ENCODE peak calls at places on chromosomes 11 and 22, in four cellular contexts. H is HFF-Myc, O is testis, S is uterus. B is an unnamed sample.
A peak's percentile ranks its signal among the peaks of the same experiment; 100 is the strongest.

GRCh38 chr11:33444835-33445594 is 187.8 kb downstream of the HIPK3 start:
- DNase-seq in S (no peak), H (no peak), O (no peak), B (no peak)

GRCh38 chr11:134466909-134467567 is 55.0 kb upstream of the B3GAT1 start:
- DNase-seq in O (no peak), S (no peak), H (no peak), B (no peak)

GRCh38 chr11:83990160-83990733 is 704.1 kb upstream of the CCDC90B start:
- DNase-seq in H (no peak), O (peak; percentile 28), S (no peak), B (no peak)

GRCh38 chr22:43878831-43879550 is 12.8 kb downstream of the PNPLA5 start:
- DNase-seq in S (no peak), O (no peak), H (no peak), B (no peak)

GRCh38 chr22:46995501-46996360 is 233.3 kb downstream of the TBC1D22A start:
- DNase-seq in H (no peak), O (no peak), S (no peak), B (no peak)

GRCh38 chr11:20596629-20597129 is 2.7 kb upstream of the SLC6A5 start:
- DNase-seq in S (no peak), O (no peak), H (no peak), B (no peak)

GRCh38 chr11:17722000-17722643 is 2.8 kb downstream of the MYOD1 start:
- DNase-seq in O (no peak), H (no peak), S (no peak), B (no peak)

GRCh38 chr11:127843483-127844396 is 743.6 kb downstream of the ETS1 start:
- DNase-seq in H (peak; percentile 47), S (peak; percentile 38), O (peak; percentile 93), B (peak; percentile 71)

GRCh38 chr11:107697291-107697690 is 14.6 kb downstream of the SLN start:
- DNase-seq in S (no peak), O (no peak), H (no peak), B (no peak)

GRCh38 chr11:64032050-64032449 is 3.7 kb upstream of the FLRT1 start:
- DNase-seq in H (no peak), S (no peak), O (no peak), B (no peak)

GRCh38 chr22:44211946-44212930 is 31.5 kb downstream of the PARVG start:
- DNase-seq in S (no peak), O (no peak), H (no peak), B (peak; percentile 74)

GRCh38 chr11:96990934-96991333 is 601.1 kb downstream of the JRKL start:
- DNase-seq in H (no peak), O (no peak), S (no peak), B (no peak)

GRCh38 chr11:128776434-128777284 is 82.8 kb downstream of the FLI1 start:
- DNase-seq in S (no peak), O (peak; percentile 77), H (no peak), B (peak; percentile 15)

GRCh38 chr22:45548991-45549736 is 46.5 kb downstream of the FBLN1 start:
- DNase-seq in O (no peak), S (peak; percentile 88), H (peak; percentile 78), B (peak; percentile 93)

GRCh38 chr11:59669611-59670009 is 773 bp upstream of the PATL1 start:
- DNase-seq in S (peak; percentile 44), O (peak; percentile 56), H (no peak), B (peak; percentile 74)

GRCh38 chr11:112797653-112798293 is 163.4 kb upstream of the NCAM1 start:
- DNase-seq in S (no peak), O (peak; percentile 70), H (no peak), B (peak; percentile 20)

GRCh38 chr22:47193606-47194316 is 431.3 kb downstream of the TBC1D22A start:
- DNase-seq in O (peak; percentile 12), H (no peak), S (no peak), B (no peak)

GRCh38 chr22:41874090-41874489 is 40.8 kb downstream of the SHISA8 start:
- DNase-seq in S (no peak), O (no peak), H (no peak), B (no peak)

GRCh38 chr11:133134561-133135173 is 397.6 kb downstream of the OPCML start:
- DNase-seq in S (no peak), H (no peak), O (peak; percentile 78), B (peak; percentile 40)

GRCh38 chr11:65592840-65593517 is 2.6 kb downstream of the KCNK7 start:
- DNase-seq in S (no peak), H (no peak), O (no peak), B (no peak)

GRCh38 chr22:42174062-42174461 is 43.5 kb upstream of the CYP2D6 start:
- DNase-seq in H (peak; percentile 63), S (no peak), O (no peak), B (peak; percentile 50)

GRCh38 chr11:18706330-18707243 is 8.0 kb downstream of the TMEM86A start:
- DNase-seq in O (peak; percentile 72), H (no peak), S (peak; percentile 76), B (no peak)

GRCh38 chr22:28600546-28601143 is 79.0 kb downstream of the TTC28 start:
- DNase-seq in O (no peak), S (no peak), H (peak; percentile 36), B (peak; percentile 67)

GRCh38 chr11:102630598-102631448 is 5.7 kb upstream of the MMP20 start:
- DNase-seq in O (no peak), H (no peak), S (no peak), B (no peak)

GRCh38 chr22:27108425-27109114 is 451.2 kb downstream of the MIAT start:
- DNase-seq in H (no peak), S (peak; percentile 69), O (peak; percentile 88), B (no peak)

GRCh38 chr11:65852508-65853248 is 5.3 kb downstream of the CFL1 start:
- DNase-seq in H (no peak), O (no peak), S (no peak), B (no peak)

GRCh38 chr11:34624069-34624468 is 3.2 kb downstream of the EHF start:
- DNase-seq in S (no peak), H (no peak), O (no peak), B (no peak)

GRCh38 chr22:39110631-39111561 is 13.9 kb downstream of the APOBEC3H start:
- DNase-seq in O (no peak), S (no peak), H (no peak), B (no peak)

GRCh38 chr11:1303196-1303821 is 6.1 kb downstream of the TOLLIP start:
- DNase-seq in S (no peak), H (no peak), O (no peak), B (no peak)
- TF ChIP-seq CTCF in S (no peak), H (peak; percentile 16), O (peak; percentile 28), B (no peak)

DNA sequence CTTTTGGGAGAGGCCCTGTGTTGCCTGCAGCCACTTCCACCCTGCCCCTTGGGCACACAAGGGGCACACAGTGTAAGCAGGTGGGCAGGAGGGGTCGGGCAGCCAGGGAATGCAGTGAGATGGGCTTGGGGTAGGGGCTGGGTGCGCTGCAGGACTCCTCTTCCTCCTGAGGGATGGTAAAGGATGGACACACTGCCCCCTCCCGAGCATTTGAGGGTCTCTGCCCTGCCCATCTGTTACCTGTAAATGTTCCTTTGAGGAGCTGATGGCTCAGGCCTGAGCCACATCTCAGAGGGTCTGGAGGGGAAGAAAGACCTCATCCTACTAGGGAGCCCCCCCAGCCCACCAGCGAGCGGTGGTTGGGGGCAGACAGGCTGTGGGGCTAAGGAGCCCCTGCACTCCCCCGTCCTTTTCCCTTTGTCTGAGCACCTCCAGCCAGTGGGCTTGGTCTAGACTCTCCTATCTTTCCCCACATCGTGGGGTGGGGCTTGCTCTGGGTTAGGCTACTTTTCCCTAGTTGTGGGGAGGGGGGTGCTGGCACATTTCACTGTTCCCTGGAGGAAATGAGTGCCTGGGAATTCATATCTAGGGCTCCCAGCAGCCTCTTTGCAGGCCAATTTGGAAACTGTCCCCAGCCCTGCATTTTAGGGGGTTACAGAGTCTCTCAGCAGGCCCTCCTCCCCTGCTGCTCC is 1.7 kb upstream of the TSSC4 start:
- DNase-seq in H (no peak), S (no peak), O (no peak), B (no peak)
- H3K4me3 ChIP-seq in H (peak overlapping the region; percentile 99), S (no peak overlapping the region), O (no peak overlapping the region), B (peak overlapping the region; percentile 68)

GRCh38 chr11:55707029-55707428 is 45.0 kb downstream of the OR4C6 start:
- DNase-seq in H (peak; percentile 7), O (no peak), S (no peak), B (peak; percentile 21)
- TF ChIP-seq CTCF in H (peak; percentile 33), O (peak; percentile 29), S (no peak), B (peak; percentile 67)

GRCh38 chr11:69442807-69443137 is 38.7 kb upstream of the LINC01488 start:
- DNase-seq in O (peak; percentile 31), S (no peak), H (peak; percentile 51), B (peak; percentile 88)
- H3K4me3 ChIP-seq in O (peak overlapping the region; percentile 54), S (no peak overlapping the region), H (no peak overlapping the region), B (no peak overlapping the region)

DNA sequence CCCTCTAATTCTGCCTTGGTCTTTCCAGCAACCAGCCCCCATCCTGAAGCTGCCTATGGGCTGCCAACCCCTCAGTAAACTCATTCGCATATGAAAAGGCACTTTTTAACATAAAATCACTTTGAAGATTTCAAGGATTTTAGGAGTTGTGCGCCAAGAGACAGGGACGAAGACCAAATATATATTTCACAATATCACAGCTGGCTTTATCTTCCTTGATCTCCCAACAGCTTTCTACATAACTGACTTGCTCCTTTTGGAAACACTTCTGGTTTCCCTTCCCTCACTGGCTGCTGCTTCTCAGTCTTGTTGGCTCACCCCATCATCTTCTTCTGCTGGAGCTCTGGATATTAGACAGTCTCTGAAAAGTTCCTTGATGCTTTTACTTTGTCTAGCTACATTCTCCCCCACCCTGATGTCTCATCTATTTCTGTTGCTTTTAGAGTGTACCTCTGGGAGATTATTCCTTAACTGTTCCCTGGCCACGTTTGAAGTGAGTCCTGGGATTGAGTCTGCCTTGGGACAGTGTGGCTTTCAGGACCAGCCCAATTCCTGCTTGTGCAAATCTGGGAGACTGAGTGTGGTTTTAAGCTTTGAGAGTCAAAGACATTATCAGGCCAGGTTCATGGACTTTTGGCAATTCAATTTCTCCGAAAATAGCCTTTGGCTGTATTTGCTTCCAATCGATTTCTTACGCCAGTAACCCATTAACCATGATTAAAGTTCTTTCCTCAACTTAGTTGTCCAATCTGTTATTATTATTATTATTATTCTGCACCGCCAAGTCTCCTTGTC is 30.9 kb upstream of the NNMT start:
- DNase-seq in S (no peak), H (no peak), O (no peak), B (no peak)
- TF ChIP-seq CTCF in S (no peak), H (no peak), O (no peak), B (no peak)

DNA sequence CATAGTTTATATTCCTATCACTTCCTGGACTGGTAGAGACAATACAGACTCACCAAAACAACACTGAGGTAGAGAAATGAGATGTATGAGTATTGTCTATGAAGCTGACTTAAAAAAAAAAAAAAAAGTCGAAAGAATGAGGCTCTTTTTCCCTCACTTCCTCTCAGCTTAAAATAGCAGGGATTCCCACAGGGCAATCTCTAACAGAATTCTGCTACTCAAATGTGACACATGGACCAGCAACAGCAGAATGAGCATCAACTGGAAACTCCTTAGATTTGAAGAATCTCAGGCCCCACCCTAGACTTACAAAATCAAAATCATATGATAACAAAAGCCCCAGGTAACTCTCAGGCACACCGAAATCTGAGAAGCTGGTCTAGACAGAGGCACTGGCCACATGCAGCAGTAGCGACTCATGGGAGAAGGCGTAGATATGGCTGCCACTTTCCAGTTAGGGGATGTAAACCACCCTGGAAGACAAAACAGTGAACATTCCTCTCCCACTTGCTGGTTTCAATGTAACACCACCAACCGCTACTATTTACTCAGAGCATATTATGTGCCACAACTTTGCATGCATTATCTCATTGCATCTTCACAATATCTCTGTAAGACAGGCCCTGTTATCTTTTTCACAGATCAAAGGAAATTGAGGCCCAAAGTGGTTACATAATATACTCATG is 128.0 kb downstream of the RBFOX2 start:
- DNase-seq in H (no peak), O (no peak), S (no peak), B (peak; percentile 55)
- H3K4me3 ChIP-seq in H (no peak overlapping the region), O (no peak overlapping the region), S (no peak overlapping the region), B (no peak overlapping the region)

GRCh38 chr11:114610984-114611944 is 15.7 kb upstream of the NXPE4 start:
- DNase-seq in O (no peak), S (no peak), H (no peak), B (peak; percentile 9)
- TF ChIP-seq CTCF in O (peak; percentile 24), S (no peak), H (no peak), B (peak; percentile 36)